ENCODE peak calls at places on chromosome 10, in four cellular contexts. U is B cell, Z is retinal pigment epithelial cell, R is NCI-H524. A is an unnamed sample.
A peak's percentile ranks its signal among the peaks of the same experiment; 100 is the strongest.

GRCh38 chr10:8758029-8758428 is 703.5 kb downstream of the GATA3 start:
- DNase-seq in U (no peak), Z (peak; percentile 44), R (no peak), A (peak; percentile 9)

GRCh38 chr10:110556993-110557601 is 10.4 kb upstream of the SMC3 start:
- DNase-seq in U (peak; percentile 47), Z (no peak), R (peak; percentile 29), A (peak; percentile 21)

GRCh38 chr10:101781655-101781983 is 1.6 kb downstream of the NPM3 start:
- DNase-seq in U (no peak), Z (no peak), R (no peak), A (no peak)

GRCh38 chr10:102230861-102231356 is 4.8 kb downstream of the ELOVL3 start:
- DNase-seq in U (peak; percentile 78), Z (no peak), R (no peak), A (peak; percentile 26)

GRCh38 chr10:17506859-17507471 is 52.6 kb upstream of the ST8SIA6 start:
- DNase-seq in U (no peak), Z (no peak), R (no peak), A (no peak)

GRCh38 chr10:4213441-4213840 is 428.4 kb upstream of the KLF6 start:
- DNase-seq in U (no peak), Z (no peak), R (no peak), A (no peak)

GRCh38 chr10:101236376-101237079 is 7.3 kb upstream of the LBX1 start:
- DNase-seq in U (no peak), Z (no peak), R (no peak), A (no peak)

GRCh38 chr10:76577455-76577854 is 1060.2 kb downstream of the KCNMA1 start:
- DNase-seq in U (no peak), Z (no peak), R (no peak), A (no peak)

GRCh38 chr10:124285587-124286527 is 132.9 kb downstream of the OAT start:
- DNase-seq in U (no peak), Z (no peak), R (no peak), A (no peak)

GRCh38 chr10:22552888-22553378 is 161.4 kb downstream of the PIP4K2A start:
- DNase-seq in U (no peak), Z (peak; percentile 98), R (peak; percentile 64), A (no peak)

GRCh38 chr10:8396675-8397074 is 342.2 kb downstream of the GATA3 start:
- DNase-seq in U (no peak), Z (no peak), R (no peak), A (no peak)

GRCh38 chr10:17923728-17924127 is 28.0 kb upstream of the SLC39A12 start:
- DNase-seq in U (no peak), Z (peak; percentile 77), R (no peak), A (no peak)

GRCh38 chr10:11212686-11213085 is 195.0 kb downstream of the CELF2 start:
- DNase-seq in U (no peak), Z (no peak), R (no peak), A (no peak)

GRCh38 chr10:131626274-131626673 is 274.5 kb upstream of the PPP2R2D start:
- DNase-seq in U (no peak), Z (no peak), R (no peak), A (no peak)

GRCh38 chr10:90417056-90417455 is 440.8 kb downstream of the HTR7 start:
- DNase-seq in U (no peak), Z (peak; percentile 24), R (no peak), A (no peak)

GRCh38 chr10:122307669-122308486 is 36.8 kb downstream of the BTBD16 start:
- DNase-seq in U (peak; percentile 44), Z (peak; percentile 96), R (no peak), A (peak; percentile 74)

GRCh38 chr10:92068900-92069299 is 145.3 kb downstream of the BTAF1 start:
- DNase-seq in U (no peak), Z (no peak), R (no peak), A (no peak)

GRCh38 chr10:70902659-70903261 is 14.4 kb upstream of the PCBD1 start:
- DNase-seq in U (no peak), Z (no peak), R (no peak), A (no peak)

GRCh38 chr10:78899996-78900714 is 168.6 kb upstream of the ZMIZ1 start:
- DNase-seq in U (no peak), Z (no peak), R (no peak), A (no peak)

GRCh38 chr10:42767906-42768305 is 14.7 kb upstream of the BMS1 start:
- DNase-seq in U (no peak), Z (no peak), R (no peak), A (no peak)

GRCh38 chr10:26269754-26270153 is 53.2 kb downstream of the GAD2 start:
- DNase-seq in U (no peak), Z (peak; percentile 25), R (no peak), A (peak; percentile 69)

GRCh38 chr10:129960493-129961273 is 3.4 kb downstream of the EBF3 start:
- DNase-seq in U (no peak), Z (no peak), R (no peak), A (no peak)

GRCh38 chr10:128775743-128776142 is 649.5 kb upstream of the MKI67 start:
- DNase-seq in U (no peak), Z (no peak), R (no peak), A (no peak)

GRCh38 chr10:33336606-33337334 is 2.3 kb upstream of the NRP1 start:
- DNase-seq in U (peak; percentile 41), Z (no peak), R (no peak), A (no peak)

GRCh38 chr10:128263891-128264688 is 137.9 kb upstream of the MKI67 start:
- DNase-seq in U (no peak), Z (peak; percentile 1), R (peak; percentile 0), A (peak; percentile 33)

GRCh38 chr10:80260295-80261243 is 28.9 kb downstream of the MAT1A start:
- DNase-seq in U (peak; percentile 47), Z (no peak), R (no peak), A (no peak)

GRCh38 chr10:133388973-133389818 is 4.8 kb upstream of the MTG1 start:
- DNase-seq in U (peak; percentile 84), Z (no peak), R (no peak), A (no peak)

GRCh38 chr10:28219241-28219640 is 83.6 kb downstream of the MPP7 start:
- DNase-seq in U (no peak), Z (no peak), R (no peak), A (no peak)

GRCh38 chr10:78851652-78852051 is 217.1 kb upstream of the ZMIZ1 start:
- DNase-seq in U (no peak), Z (no peak), R (peak; percentile 16), A (peak; percentile 57)

GRCh38 chr10:6729071-6729773 is 149.1 kb upstream of the PRKCQ start:
- DNase-seq in U (no peak), Z (no peak), R (no peak), A (peak; percentile 41)

GRCh38 chr10:21317902-21318301 is 207.6 kb downstream of the SKIDA1 start:
- DNase-seq in U (no peak), Z (no peak), R (no peak), A (no peak)